ENCODE peak calls at places on chromosome 17, in nine cellular contexts. D, O, L, A, B, R, J, G and I are unnamed samples.

GRCh38 chr17:60563743-60564142 is 36.2 kb upstream of the PPM1D start:
- ATAC-seq in D (no peak), O (no peak), L (no peak), A (peak), B (no peak), R (no peak), J (no peak), G (no peak), I (no peak)

GRCh38 chr17:21505819-21506815 is 130.0 kb downstream of the KCNJ12 start:
- ATAC-seq in D (no peak), O (no peak), L (no peak), A (no peak), B (no peak), R (no peak), J (no peak), G (no peak), I (no peak)

GRCh38 chr17:41767324-41768042 is 19.0 kb downstream of the JUP start:
- ATAC-seq in D (no peak), O (no peak), L (no peak), A (no peak), B (no peak), R (no peak), J (no peak), G (no peak), I (no peak)

GRCh38 chr17:21368545-21369246 is 7.5 kb upstream of the KCNJ12 start:
- ATAC-seq in D (peak), O (no peak), L (no peak), A (peak), B (no peak), R (peak), J (peak), G (peak), I (no peak)

GRCh38 chr17:1180958-1181768 is 1.4 kb upstream of the ABR start:
- ATAC-seq in D (peak), O (no peak), L (no peak), A (no peak), B (no peak), R (peak), J (peak), G (peak), I (no peak)

GRCh38 chr17:57035971-57036481 is 49.0 kb upstream of the AKAP1 start:
- ATAC-seq in D (no peak), O (peak), L (peak), A (peak), B (no peak), R (no peak), J (no peak), G (no peak), I (no peak)

GRCh38 chr17:43609613-43610385 is 51.9 kb downstream of the MEOX1 start:
- ATAC-seq in D (no peak), O (no peak), L (no peak), A (no peak), B (no peak), R (no peak), J (no peak), G (no peak), I (no peak)

GRCh38 chr17:77677210-77677609 is 281.3 kb upstream of the TNRC6C start:
- ATAC-seq in D (no peak), O (no peak), L (peak), A (no peak), B (no peak), R (no peak), J (no peak), G (no peak), I (no peak)

GRCh38 chr17:3870871-3871306 is 22.0 kb downstream of the CAMKK1 start:
- ATAC-seq in D (peak), O (peak), L (peak), A (no peak), B (no peak), R (no peak), J (no peak), G (peak), I (no peak)

GRCh38 chr17:41973457-41973856 is 6.9 kb downstream of the CNP start:
- ATAC-seq in D (no peak), O (no peak), L (no peak), A (no peak), B (no peak), R (no peak), J (no peak), G (no peak), I (no peak)

GRCh38 chr17:57369509-57369945 is 113.2 kb downstream of the MSI2 start:
- ATAC-seq in D (no peak), O (no peak), L (no peak), A (no peak), B (no peak), R (peak), J (peak), G (peak), I (no peak)

GRCh38 chr17:39988206-39988810 is 7.7 kb downstream of the PSMD3 start:
- ATAC-seq in D (no peak), O (no peak), L (no peak), A (no peak), B (no peak), R (no peak), J (no peak), G (no peak), I (no peak)

GRCh38 chr17:17693955-17694228 is 12.6 kb downstream of the RAI1 start:
- ATAC-seq in D (peak), O (no peak), L (no peak), A (no peak), B (no peak), R (no peak), J (no peak), G (no peak), I (peak)

GRCh38 chr17:1107777-1108559 is 71.8 kb downstream of the ABR start:
- ATAC-seq in D (no peak), O (peak), L (peak), A (no peak), B (peak), R (no peak), J (no peak), G (no peak), I (no peak)